ENCODE peak calls at places on chromosome 15, in four cellular contexts. C is heart left ventricle, B is MCF 10A, G is lower lobe of right lung. L is an unnamed sample.

GRCh38 chr15:65306551-65306950 is 2.1 kb downstream of the RNU5B-1 start:
- DNase-seq in C (no peak), B (no peak), G (no peak), L (no peak)

GRCh38 chr15:70956596-70956995 is 64.0 kb downstream of the LRRC49 start:
- DNase-seq in C (no peak), B (no peak), G (no peak), L (no peak)

GRCh38 chr15:80643296-80643965 is 51.7 kb upstream of the ABHD17C start:
- DNase-seq in C (no peak), B (no peak), G (no peak), L (peak; percentile 53)

GRCh38 chr15:76346666-76347506 is 10.3 kb downstream of the ISL2 start:
- DNase-seq in C (no peak), B (no peak), G (no peak), L (no peak)

GRCh38 chr15:77032052-77032646 is 37.2 kb downstream of the PSTPIP1 start:
- DNase-seq in C (peak; percentile 24), B (no peak), G (peak; percentile 46), L (peak; percentile 30)

GRCh38 chr15:89196994-89197393 is 24.4 kb downstream of the RLBP1 start:
- DNase-seq in C (no peak), B (peak; percentile 11), G (no peak), L (no peak)

GRCh38 chr15:78327442-78327841 is 12.7 kb upstream of the CRABP1 start:
- DNase-seq in C (no peak), B (no peak), G (no peak), L (no peak)

GRCh38 chr15:69748131-69748530 is 295.5 kb downstream of the RPLP1 start:
- DNase-seq in C (no peak), B (no peak), G (no peak), L (no peak)

GRCh38 chr15:50358805-50359204 is 3.8 kb upstream of the GABPB1 start:
- DNase-seq in C (no peak), B (peak; percentile 57), G (no peak), L (no peak)

GRCh38 chr15:59294961-59295741 is 77.5 kb downstream of the MYO1E start:
- DNase-seq in C (no peak), B (peak; percentile 83), G (no peak), L (no peak)

GRCh38 chr15:78205856-78206255 is 28.5 kb downstream of the ACSBG1 start:
- DNase-seq in C (no peak), B (no peak), G (peak; percentile 30), L (no peak)

GRCh38 chr15:96331141-96331941 is 841 bp downstream of the NR2F2 start:
- DNase-seq in C (no peak), B (peak; percentile 70), G (peak; percentile 56), L (no peak)

GRCh38 chr15:32993285-32993684 is 201.2 kb downstream of the FMN1 start:
- DNase-seq in C (no peak), B (peak; percentile 14), G (no peak), L (no peak)

GRCh38 chr15:93829115-93829849 is 402.1 kb upstream of the MCTP2 start:
- DNase-seq in C (peak; percentile 36), B (peak; percentile 97), G (no peak), L (no peak)

GRCh38 chr15:85485956-85486567 is 105.7 kb downstream of the AKAP13 start:
- DNase-seq in C (no peak), B (peak; percentile 83), G (no peak), L (peak; percentile 56)

GRCh38 chr15:86865920-86866319 is 786.2 kb downstream of the AGBL1 start:
- DNase-seq in C (no peak), B (no peak), G (no peak), L (no peak)

GRCh38 chr15:55791576-55792400 is 48.8 kb upstream of the PRTG start:
- DNase-seq in C (no peak), B (peak; percentile 78), G (peak; percentile 72), L (no peak)

GRCh38 chr15:96972201-96972600 is 641.7 kb downstream of the NR2F2 start:
- DNase-seq in C (no peak), B (no peak), G (no peak), L (no peak)

GRCh38 chr15:80743189-80743833 is 35.9 kb upstream of the CEMIP start:
- DNase-seq in C (no peak), B (no peak), G (no peak), L (no peak)

GRCh38 chr15:59022188-59022587 is 34.7 kb downstream of the RNF111 start:
- DNase-seq in C (no peak), B (no peak), G (no peak), L (no peak)

GRCh38 chr15:101615986-101616848 is 36.0 kb downstream of the TM2D3 start:
- DNase-seq in C (peak; percentile 81), B (peak; percentile 74), G (no peak), L (no peak)

GRCh38 chr15:99614749-99615288 is 49.0 kb downstream of the MEF2A start:
- DNase-seq in C (no peak), B (no peak), G (no peak), L (no peak)

GRCh38 chr15:101499863-101500713 is 10.6 kb upstream of the PCSK6 start:
- DNase-seq in C (peak; percentile 91), B (peak; percentile 65), G (no peak), L (peak; percentile 74)

GRCh38 chr15:95944193-95944592 is 386.3 kb upstream of the NR2F2 start:
- DNase-seq in C (no peak), B (no peak), G (no peak), L (no peak)

GRCh38 chr15:66886241-66886675 is 179.1 kb upstream of the SMAD3 start:
- DNase-seq in C (no peak), B (no peak), G (no peak), L (no peak)

GRCh38 chr15:101537681-101538080 is 48.2 kb upstream of the PCSK6 start:
- DNase-seq in C (no peak), B (no peak), G (no peak), L (no peak)

GRCh38 chr15:75200391-75200764 is 1.3 kb upstream of the C15orf39 start:
- DNase-seq in C (no peak), B (no peak), G (no peak), L (no peak)

GRCh38 chr15:75199347-75199976 is 2.2 kb upstream of the C15orf39 start:
- DNase-seq in C (no peak), B (no peak), G (no peak), L (no peak)

GRCh38 chr15:75200765-75201608 is 695 bp upstream of the C15orf39 start:
- DNase-seq in C (peak; percentile 50), B (peak; percentile 77), G (peak; percentile 83), L (no peak)

GRCh38 chr15:75197062-75197630 is 4.5 kb upstream of the C15orf39 start:
- DNase-seq in C (no peak), B (no peak), G (no peak), L (peak; percentile 40)

DNA sequence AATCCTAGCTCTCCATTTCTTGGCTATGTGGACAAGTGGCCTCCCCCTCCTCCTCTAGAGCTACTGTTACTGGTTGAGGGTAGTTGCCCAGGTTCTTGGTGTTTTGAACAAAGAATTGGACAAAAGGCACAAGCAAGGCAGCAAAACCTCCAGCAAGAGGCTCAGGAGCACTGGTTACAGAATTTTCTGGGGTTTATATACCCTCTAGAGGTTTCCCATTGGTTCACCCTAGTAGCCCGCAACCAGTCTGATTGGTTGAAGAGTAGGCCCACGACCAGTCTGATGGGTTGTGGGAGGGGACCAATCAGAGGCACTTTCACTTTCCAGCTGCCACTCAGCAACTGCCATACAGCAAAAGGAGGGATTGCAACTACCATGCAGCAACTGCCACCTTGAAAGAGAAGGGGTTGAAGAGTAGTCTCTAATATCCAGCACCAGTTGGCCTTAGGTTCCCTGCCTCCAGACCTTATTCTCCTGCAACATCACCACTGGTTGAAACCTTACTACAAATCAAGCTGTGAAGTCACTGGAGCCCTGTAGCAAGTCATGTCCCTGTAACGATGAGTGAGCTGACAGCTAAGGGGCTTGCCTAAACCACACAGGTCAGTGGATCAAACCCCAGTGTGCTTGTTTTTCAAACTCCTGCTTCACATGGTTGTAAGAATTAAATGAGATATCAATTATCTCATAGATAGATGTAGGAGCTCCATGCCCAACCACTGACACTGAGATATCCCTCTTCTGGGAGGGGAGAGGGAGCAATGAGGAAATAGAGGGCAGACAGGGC is 2.9 kb upstream of the C15orf39 start:
- DNase-seq in C (no peak), B (peak; percentile 38), G (no peak), L (no peak)
- TF ChIP-seq CTCF in C (no peak), B (no peak), G (no peak), L (no peak)

DNA sequence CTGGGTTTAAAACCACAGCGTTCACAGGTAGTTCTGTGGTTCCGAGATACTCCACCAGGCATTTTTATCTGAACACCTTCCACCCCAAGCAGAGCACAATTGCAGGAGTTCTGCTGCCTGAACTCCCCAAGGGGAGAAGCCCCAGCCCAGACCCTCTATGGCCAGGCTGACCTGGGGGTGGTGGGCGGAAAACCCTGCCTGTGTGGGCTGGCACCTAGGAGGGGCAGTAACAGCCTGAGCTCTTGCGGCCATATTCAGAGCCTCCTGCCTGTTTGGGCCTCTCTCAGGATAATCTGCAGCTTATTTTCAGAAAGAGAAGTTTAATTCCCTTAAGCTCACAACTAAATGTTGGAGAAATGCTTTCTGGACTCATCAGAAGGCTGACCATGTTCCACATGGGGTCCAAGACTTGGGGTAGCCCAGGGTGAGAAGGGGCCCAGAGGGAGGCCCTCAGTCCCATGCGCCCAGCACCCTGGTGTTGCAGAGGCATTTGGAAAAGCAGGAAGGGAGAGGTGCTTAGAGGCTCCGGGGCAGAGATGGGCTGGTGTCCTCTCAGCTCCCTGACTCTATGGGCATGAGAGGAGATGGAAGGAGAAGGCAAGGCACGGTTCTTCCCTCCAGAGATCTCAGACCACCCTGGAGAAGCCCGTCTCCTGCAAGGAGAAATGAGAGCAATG is 195.6 kb upstream of the TPM1 start:
- DNase-seq in C (no peak), B (no peak), G (no peak), L (no peak)
- TF ChIP-seq CTCF in C (no peak), B (no peak), G (no peak), L (no peak)

DNA sequence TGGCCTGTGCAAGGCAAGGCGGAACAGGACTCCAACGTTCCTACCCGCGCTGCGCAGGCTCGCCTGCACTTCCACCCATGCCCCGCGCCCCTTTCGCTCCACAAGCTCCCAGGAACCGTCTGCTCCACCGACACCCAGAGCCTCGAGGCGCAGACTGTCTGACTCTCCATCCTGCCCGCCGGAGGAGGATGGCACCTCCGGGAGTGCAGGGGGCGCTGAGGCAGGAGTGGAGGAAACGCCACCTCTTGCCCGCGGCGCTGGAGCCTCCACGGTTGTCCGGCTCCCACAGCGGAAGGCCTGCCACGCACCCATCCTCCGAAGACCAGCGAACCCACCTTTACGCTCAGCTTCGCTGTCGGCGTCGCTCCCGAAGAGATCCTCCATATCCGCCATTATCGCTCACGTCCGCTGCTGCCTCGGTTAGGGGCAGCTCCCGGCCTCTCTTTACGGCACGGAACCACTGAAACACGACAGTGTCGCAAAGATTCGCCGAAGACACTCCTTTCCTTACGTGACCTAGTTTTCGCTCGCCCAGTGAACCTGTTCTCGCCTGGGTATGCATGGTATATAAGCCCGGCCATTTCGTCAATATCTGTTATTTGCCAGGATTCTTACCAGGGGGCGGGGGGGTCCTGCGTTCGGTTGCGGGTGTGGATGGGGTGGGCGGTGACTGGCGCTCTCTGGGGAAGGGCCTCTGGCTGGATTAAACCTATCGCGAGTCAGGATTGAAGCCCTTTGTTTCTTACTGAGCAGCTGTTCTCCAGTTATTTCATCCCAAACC is at the start of gene LEO1:
- DNase-seq in C (peak; percentile 93), B (peak; percentile 95), G (peak; percentile 92), L (peak; percentile 91)
- TF ChIP-seq CTCF in C (peak; percentile 32), B (peak; percentile 31), G (peak; percentile 44), L (peak; percentile 28)

GRCh38 chr15:45187578-45187893 is 230 bp downstream of the SHF start:
- DNase-seq in C (no peak), B (no peak), G (no peak), L (no peak)

GRCh38 chr15:45186771-45187577 is 792 bp downstream of the SHF start:
- DNase-seq in C (no peak), B (no peak), G (no peak), L (no peak)

GRCh38 chr15:45184562-45185041 is 3.2 kb downstream of the SHF start:
- DNase-seq in C (no peak), B (no peak), G (no peak), L (no peak)

GRCh38 chr15:45185069-45185779 is 2.5 kb downstream of the SHF start:
- DNase-seq in C (no peak), B (no peak), G (no peak), L (no peak)

GRCh38 chr15:45185903-45186770 is 1.6 kb downstream of the SHF start:
- DNase-seq in C (no peak), B (no peak), G (no peak), L (no peak)
- TF ChIP-seq CTCF in C (no peak), B (no peak), G (no peak), L (no peak)

L was measured in CD14-positive monocyte.